ENCODE peak calls at places on chromosomes 4 and X, in nine cellular contexts. One of them, this sample, is unnamed.

GRCh38 chr4:20196476-20196875 is 55.2 kb upstream of the SLIT2 start:
- DNase-seq in gastrocnemius medialis: no peak
- DNase-seq in dorsolateral prefrontal cortex: no peak
- DNase-seq in ovary: no peak
- DNase-seq in transverse colon: no peak
- DNase-seq in kidney: no peak
- DNase-seq in neural crest cell: no peak
- DNase-seq in GM20000: no peak
- DNase-seq in K562: no peak
- DNase-seq in this sample: no peak

GRCh38 chr4:36351082-36351666 is 69.8 kb downstream of the DTHD1 start:
- DNase-seq in gastrocnemius medialis: no peak
- DNase-seq in dorsolateral prefrontal cortex: peak
- DNase-seq in ovary: no peak
- DNase-seq in transverse colon: peak
- DNase-seq in kidney: no peak
- DNase-seq in neural crest cell: peak
- DNase-seq in GM20000: peak
- DNase-seq in K562: peak
- DNase-seq in this sample: no peak

GRCh38 chr4:123244233-123244632 is 152.4 kb upstream of the SPRY1 start:
- DNase-seq in gastrocnemius medialis: peak
- DNase-seq in dorsolateral prefrontal cortex: no peak
- DNase-seq in ovary: peak
- DNase-seq in transverse colon: peak
- DNase-seq in kidney: peak
- DNase-seq in neural crest cell: no peak
- DNase-seq in GM20000: no peak
- DNase-seq in K562: no peak
- DNase-seq in this sample: no peak

GRCh38 chr4:182648766-182649165 is 268.4 kb downstream of the DCTD start:
- DNase-seq in gastrocnemius medialis: no peak
- DNase-seq in dorsolateral prefrontal cortex: no peak
- DNase-seq in ovary: no peak
- DNase-seq in transverse colon: no peak
- DNase-seq in kidney: no peak
- DNase-seq in neural crest cell: no peak
- DNase-seq in GM20000: no peak
- DNase-seq in K562: no peak
- DNase-seq in this sample: no peak

GRCh38 chr4:127782025-127782274 is 172 bp upstream of the HSPA4L start:
- DNase-seq in gastrocnemius medialis: peak
- DNase-seq in dorsolateral prefrontal cortex: peak
- DNase-seq in ovary: no peak
- DNase-seq in transverse colon: peak
- DNase-seq in kidney: peak
- DNase-seq in neural crest cell: peak
- DNase-seq in GM20000: peak
- DNase-seq in K562: peak
- DNase-seq in this sample: peak

GRCh38 chrX:106300239-106300638 is 132.1 kb downstream of the PWWP3B start:
- DNase-seq in gastrocnemius medialis: no peak
- DNase-seq in dorsolateral prefrontal cortex: no peak
- DNase-seq in ovary: no peak
- DNase-seq in transverse colon: no peak
- DNase-seq in kidney: no peak
- DNase-seq in neural crest cell: no peak
- DNase-seq in GM20000: no peak
- DNase-seq in K562: no peak
- DNase-seq in this sample: no peak

GRCh38 chr4:141636771-141637460 is 533 bp downstream of the IL15 start:
- DNase-seq in gastrocnemius medialis: peak
- DNase-seq in dorsolateral prefrontal cortex: no peak
- DNase-seq in ovary: no peak
- DNase-seq in transverse colon: peak
- DNase-seq in kidney: peak
- DNase-seq in neural crest cell: peak
- DNase-seq in GM20000: peak
- DNase-seq in K562: peak
- DNase-seq in this sample: no peak

GRCh38 chr4:76309939-76310549 is 3.5 kb downstream of the STBD1 start:
- DNase-seq in gastrocnemius medialis: no peak
- DNase-seq in dorsolateral prefrontal cortex: no peak
- DNase-seq in ovary: no peak
- DNase-seq in transverse colon: no peak
- DNase-seq in kidney: no peak
- DNase-seq in neural crest cell: no peak
- DNase-seq in GM20000: no peak
- DNase-seq in K562: no peak
- DNase-seq in this sample: no peak

GRCh38 chrX:101430457-101431078 is 22.5 kb downstream of the HNRNPH2 start:
- DNase-seq in gastrocnemius medialis: no peak
- DNase-seq in dorsolateral prefrontal cortex: no peak
- DNase-seq in ovary: no peak
- DNase-seq in transverse colon: no peak
- DNase-seq in kidney: no peak
- DNase-seq in neural crest cell: no peak
- DNase-seq in GM20000: peak
- DNase-seq in K562: no peak
- DNase-seq in this sample: no peak

GRCh38 chr4:7124643-7125442 is 57.0 kb upstream of the GRPEL1 start:
- DNase-seq in gastrocnemius medialis: peak
- DNase-seq in dorsolateral prefrontal cortex: no peak
- DNase-seq in ovary: peak
- DNase-seq in transverse colon: peak
- DNase-seq in kidney: peak
- DNase-seq in neural crest cell: no peak
- DNase-seq in GM20000: no peak
- DNase-seq in K562: no peak
- DNase-seq in this sample: peak

GRCh38 chrX:46294234-46294633 is 251.0 kb downstream of the ZNF674 start:
- DNase-seq in gastrocnemius medialis: no peak
- DNase-seq in dorsolateral prefrontal cortex: no peak
- DNase-seq in ovary: no peak
- DNase-seq in transverse colon: no peak
- DNase-seq in kidney: no peak
- DNase-seq in neural crest cell: no peak
- DNase-seq in GM20000: no peak
- DNase-seq in K562: no peak
- DNase-seq in this sample: no peak

GRCh38 chr4:99473131-99473530 is 37.7 kb upstream of the C4orf17 start:
- DNase-seq in gastrocnemius medialis: no peak
- DNase-seq in dorsolateral prefrontal cortex: no peak
- DNase-seq in ovary: no peak
- DNase-seq in transverse colon: no peak
- DNase-seq in kidney: no peak
- DNase-seq in neural crest cell: no peak
- DNase-seq in GM20000: no peak
- DNase-seq in K562: no peak
- DNase-seq in this sample: no peak

GRCh38 chrX:39477031-39477430 is 620.7 kb downstream of the BCOR start:
- DNase-seq in gastrocnemius medialis: no peak
- DNase-seq in dorsolateral prefrontal cortex: no peak
- DNase-seq in ovary: no peak
- DNase-seq in transverse colon: no peak
- DNase-seq in kidney: no peak
- DNase-seq in neural crest cell: no peak
- DNase-seq in GM20000: no peak
- DNase-seq in K562: no peak
- DNase-seq in this sample: no peak

GRCh38 chrX:44314855-44315254 is 28.6 kb downstream of the EFHC2 start:
- DNase-seq in gastrocnemius medialis: no peak
- DNase-seq in dorsolateral prefrontal cortex: no peak
- DNase-seq in ovary: no peak
- DNase-seq in transverse colon: no peak
- DNase-seq in kidney: no peak
- DNase-seq in neural crest cell: no peak
- DNase-seq in GM20000: no peak
- DNase-seq in K562: no peak
- DNase-seq in this sample: no peak

GRCh38 chrX:101117701-101118100 is 19.7 kb downstream of the CENPI start:
- DNase-seq in gastrocnemius medialis: no peak
- DNase-seq in dorsolateral prefrontal cortex: no peak
- DNase-seq in ovary: no peak
- DNase-seq in transverse colon: no peak
- DNase-seq in kidney: no peak
- DNase-seq in neural crest cell: no peak
- DNase-seq in GM20000: no peak
- DNase-seq in K562: no peak
- DNase-seq in this sample: no peak

GRCh38 chr4:144615182-144615581 is 30.8 kb upstream of the HHIP start:
- DNase-seq in gastrocnemius medialis: no peak
- DNase-seq in dorsolateral prefrontal cortex: no peak
- DNase-seq in ovary: no peak
- DNase-seq in transverse colon: no peak
- DNase-seq in kidney: no peak
- DNase-seq in neural crest cell: no peak
- DNase-seq in GM20000: no peak
- DNase-seq in K562: no peak
- DNase-seq in this sample: no peak

GRCh38 chr4:144611850-144612249 is 34.1 kb upstream of the HHIP start:
- DNase-seq in gastrocnemius medialis: no peak
- DNase-seq in dorsolateral prefrontal cortex: no peak
- DNase-seq in ovary: no peak
- DNase-seq in transverse colon: peak
- DNase-seq in kidney: no peak
- DNase-seq in neural crest cell: peak
- DNase-seq in GM20000: peak
- DNase-seq in K562: peak
- DNase-seq in this sample: no peak
- TF ChIP-seq CTCF in gastrocnemius medialis: no peak
- TF ChIP-seq CTCF in dorsolateral prefrontal cortex: peak
- TF ChIP-seq CTCF in ovary: no peak
- TF ChIP-seq CTCF in transverse colon: peak
- TF ChIP-seq CTCF in kidney: no peak
- TF ChIP-seq CTCF in neural crest cell: peak
- TF ChIP-seq CTCF in GM20000: no peak
- TF ChIP-seq CTCF in K562: peak
- TF ChIP-seq CTCF in this sample: peak

GRCh38 chrX:136586386-136586785 is 54.4 kb downstream of the VGLL1 start:
- DNase-seq in gastrocnemius medialis: no peak
- DNase-seq in dorsolateral prefrontal cortex: no peak
- DNase-seq in ovary: no peak
- DNase-seq in transverse colon: no peak
- DNase-seq in kidney: no peak
- DNase-seq in neural crest cell: no peak
- DNase-seq in GM20000: no peak
- DNase-seq in K562: no peak
- DNase-seq in this sample: peak

GRCh38 chrX:136589966-136590365 is 58.0 kb downstream of the VGLL1 start:
- DNase-seq in gastrocnemius medialis: no peak
- DNase-seq in dorsolateral prefrontal cortex: no peak
- DNase-seq in ovary: no peak
- DNase-seq in transverse colon: no peak
- DNase-seq in kidney: no peak
- DNase-seq in neural crest cell: no peak
- DNase-seq in GM20000: no peak
- DNase-seq in K562: no peak
- DNase-seq in this sample: no peak

GRCh38 chrX:136588060-136588459 is 56.0 kb downstream of the VGLL1 start:
- DNase-seq in gastrocnemius medialis: no peak
- DNase-seq in dorsolateral prefrontal cortex: no peak
- DNase-seq in ovary: no peak
- DNase-seq in transverse colon: no peak
- DNase-seq in kidney: no peak
- DNase-seq in neural crest cell: no peak
- DNase-seq in GM20000: peak
- DNase-seq in K562: no peak
- DNase-seq in this sample: no peak

GRCh38 chrX:136585960-136586359 is 53.9 kb downstream of the VGLL1 start:
- DNase-seq in gastrocnemius medialis: no peak
- DNase-seq in dorsolateral prefrontal cortex: no peak
- DNase-seq in ovary: no peak
- DNase-seq in transverse colon: no peak
- DNase-seq in kidney: no peak
- DNase-seq in neural crest cell: no peak
- DNase-seq in GM20000: no peak
- DNase-seq in K562: no peak
- DNase-seq in this sample: no peak

GRCh38 chrX:136587532-136587931 is 55.5 kb downstream of the VGLL1 start:
- DNase-seq in gastrocnemius medialis: no peak
- DNase-seq in dorsolateral prefrontal cortex: no peak
- DNase-seq in ovary: no peak
- DNase-seq in transverse colon: no peak
- DNase-seq in kidney: no peak
- DNase-seq in neural crest cell: no peak
- DNase-seq in GM20000: no peak
- DNase-seq in K562: no peak
- DNase-seq in this sample: no peak
- TF ChIP-seq CTCF in gastrocnemius medialis: no peak
- TF ChIP-seq CTCF in dorsolateral prefrontal cortex: no peak
- TF ChIP-seq CTCF in ovary: no peak
- TF ChIP-seq CTCF in transverse colon: no peak
- TF ChIP-seq CTCF in kidney: no peak
- TF ChIP-seq CTCF in neural crest cell: no peak
- TF ChIP-seq CTCF in GM20000: no peak
- TF ChIP-seq CTCF in K562: no peak
- TF ChIP-seq CTCF in this sample: no peak

DNA sequence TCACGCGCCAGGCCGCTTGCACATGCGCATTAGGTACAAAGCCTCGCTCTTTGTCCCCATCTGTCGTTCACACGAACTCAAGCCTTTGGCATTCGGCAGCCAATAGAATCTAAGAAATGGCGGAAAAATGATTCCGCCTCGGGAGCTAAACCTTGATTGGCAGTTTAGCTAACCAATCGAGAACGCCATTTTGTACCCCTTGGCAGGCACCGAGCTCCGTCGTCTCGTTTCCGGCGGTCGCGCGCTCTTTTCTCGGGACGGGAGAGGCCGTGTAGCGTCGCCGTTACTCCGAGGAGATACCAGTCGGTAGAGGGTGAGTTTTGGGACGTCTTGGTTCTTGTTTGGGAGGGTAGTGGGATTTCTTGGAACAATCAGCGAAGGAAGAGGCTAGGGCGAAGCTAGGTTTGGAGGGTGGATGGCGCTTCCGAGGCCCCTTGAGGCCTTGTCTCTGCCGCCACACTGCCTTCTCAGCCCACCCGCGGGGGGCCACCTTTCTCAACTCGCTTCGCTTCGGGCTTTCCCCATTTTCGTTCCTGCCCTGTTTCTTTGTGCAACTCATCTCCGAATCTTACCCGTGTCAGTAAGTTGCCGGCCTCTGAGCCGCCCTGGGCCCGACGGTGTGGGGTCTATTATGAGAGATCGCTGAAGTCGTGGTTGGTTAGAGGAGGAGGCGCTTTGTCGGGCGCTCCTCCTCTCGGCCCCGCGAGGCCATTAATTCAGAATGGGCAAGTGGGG is at the start of gene NONO:
- DNase-seq in gastrocnemius medialis: peak
- DNase-seq in dorsolateral prefrontal cortex: peak
- DNase-seq in ovary: peak
- DNase-seq in transverse colon: peak
- DNase-seq in kidney: peak
- DNase-seq in neural crest cell: peak
- DNase-seq in GM20000: peak
- DNase-seq in K562: peak
- DNase-seq in this sample: peak
- TF ChIP-seq CTCF in gastrocnemius medialis: no peak
- TF ChIP-seq CTCF in dorsolateral prefrontal cortex: no peak
- TF ChIP-seq CTCF in ovary: no peak
- TF ChIP-seq CTCF in transverse colon: no peak
- TF ChIP-seq CTCF in kidney: no peak
- TF ChIP-seq CTCF in neural crest cell: no peak
- TF ChIP-seq CTCF in GM20000: no peak
- TF ChIP-seq CTCF in K562: peak
- TF ChIP-seq CTCF in this sample: peak

GRCh38 chr4:154549894-154550790 is at the start of gene PLRG1:
- DNase-seq in gastrocnemius medialis: peak
- DNase-seq in dorsolateral prefrontal cortex: peak
- DNase-seq in ovary: peak
- DNase-seq in transverse colon: peak
- DNase-seq in kidney: peak
- DNase-seq in neural crest cell: peak
- DNase-seq in GM20000: peak
- DNase-seq in K562: peak
- DNase-seq in this sample: peak
- TF ChIP-seq CTCF in gastrocnemius medialis: no peak
- TF ChIP-seq CTCF in dorsolateral prefrontal cortex: peak
- TF ChIP-seq CTCF in ovary: no peak
- TF ChIP-seq CTCF in transverse colon: peak
- TF ChIP-seq CTCF in kidney: peak
- TF ChIP-seq CTCF in neural crest cell: peak
- TF ChIP-seq CTCF in GM20000: no peak
- TF ChIP-seq CTCF in K562: no peak
- TF ChIP-seq CTCF in this sample: peak